ENCODE peak calls at places on chromosomes 4 and X, in seven cellular contexts. Y is H9, A is mesenchymal stem cell, W is GM23338, D is GM12878, U is endothelial cell of umbilical vein, V is mammary epithelial cell. Q is an unnamed sample. For H3K4me1, the result is how much of the 10 kb centered on the place peaks cover.

GRCh38 chrX:109270580-109271484 is 211.1 kb downstream of the GUCY2F start:
- DNase-seq in Y (no peak), A (no peak), W (no peak), D (peak), U (no peak), V (peak), Q (no peak)

GRCh38 chrX:72131317-72132294 is at the start of gene RTL5:
- DNase-seq in Y (peak), A (peak), W (peak), D (no peak), U (peak), V (peak), Q (no peak)

GRCh38 chr4:3047464-3048286 is 26.7 kb downstream of the HTT-AS start:
- DNase-seq in Y (peak), A (peak), W (peak), D (peak), U (peak), V (peak), Q (no peak)

GRCh38 chr4:128076465-128076864 is 15.4 kb downstream of the LARP1B start:
- DNase-seq in Y (no peak), A (no peak), W (no peak), D (no peak), U (no peak), V (no peak), Q (no peak)

GRCh38 chr4:152534541-152535231 is 1.2 kb downstream of the FBXW7 start:
- DNase-seq in Y (peak), A (peak), W (peak), D (no peak), U (peak), V (peak), Q (no peak)

GRCh38 chr4:151540728-151541437 is 131.9 kb downstream of the FHIP1A start:
- DNase-seq in Y (no peak), A (peak), W (no peak), D (no peak), U (peak), V (peak), Q (peak)

GRCh38 chr4:41991916-41992767 is 1.8 kb downstream of the SLC30A9 start:
- DNase-seq in Y (no peak), A (peak), W (no peak), D (no peak), U (no peak), V (peak), Q (no peak)

GRCh38 chr4:155616112-155616511 is 50.5 kb upstream of the GUCY1A1 start:
- DNase-seq in Y (no peak), A (peak), W (no peak), D (no peak), U (no peak), V (no peak), Q (no peak)

GRCh38 chr4:120636120-120636630 is 286.4 kb downstream of the PRDM5 start:
- DNase-seq in Y (no peak), A (peak), W (no peak), D (no peak), U (no peak), V (no peak), Q (no peak)

GRCh38 chrX:51420610-51421009 is 75.8 kb downstream of the NUDT11 start:
- DNase-seq in Y (no peak), A (peak), W (peak), D (no peak), U (peak), V (peak), Q (no peak)

GRCh38 chrX:151901821-151902220 is 10.9 kb upstream of the MAGEA4 start:
- DNase-seq in Y (no peak), A (no peak), W (no peak), D (no peak), U (no peak), V (no peak), Q (no peak)

GRCh38 chr4:176791591-176792347 is 953 bp downstream of the VEGFC start:
- DNase-seq in Y (peak), A (peak), W (peak), D (no peak), U (peak), V (peak), Q (peak)

GRCh38 chrX:9873952-9874351 is 87.7 kb downstream of the SHROOM2 start:
- DNase-seq in Y (peak), A (peak), W (peak), D (no peak), U (peak), V (no peak), Q (no peak)

GRCh38 chrX:122626871-122627270 is 557.2 kb upstream of the GRIA3 start:
- DNase-seq in Y (no peak), A (no peak), W (no peak), D (no peak), U (no peak), V (peak), Q (no peak)

GRCh38 chr4:102449751-102450352 is 51.3 kb upstream of the NFKB1 start:
- DNase-seq in Y (peak), A (peak), W (peak), D (peak), U (peak), V (peak), Q (no peak)

GRCh38 chr4:57442834-57443291 is 332.7 kb upstream of the IGFBP7 start:
- DNase-seq in Y (peak), A (peak), W (peak), D (no peak), U (peak), V (peak), Q (peak)

GRCh38 chrX:47351706-47352105 is 18.7 kb upstream of the ZNF157 start:
- DNase-seq in Y (no peak), A (peak), W (no peak), D (no peak), U (no peak), V (peak), Q (no peak)

GRCh38 chr4:114226968-114227760 is 247.7 kb upstream of the ARSJ start:
- DNase-seq in Y (no peak), A (no peak), W (no peak), D (no peak), U (no peak), V (no peak), Q (no peak)

GRCh38 chrX:13120017-13120416 is 75.6 kb upstream of the FAM9C start:
- DNase-seq in Y (no peak), A (peak), W (no peak), D (no peak), U (peak), V (no peak), Q (no peak)

GRCh38 chr4:173195132-173195531 is 26.5 kb downstream of the GALNT7 start:
- DNase-seq in Y (no peak), A (no peak), W (no peak), D (no peak), U (no peak), V (no peak), Q (no peak)

GRCh38 chr4:6348408-6348807 is 78.8 kb downstream of the WFS1 start:
- DNase-seq in Y (no peak), A (no peak), W (no peak), D (no peak), U (no peak), V (no peak), Q (no peak)

GRCh38 chr4:1464581-1465171 is 58.4 kb upstream of the NKX1-1 start:
- DNase-seq in Y (no peak), A (no peak), W (no peak), D (no peak), U (no peak), V (no peak), Q (no peak)

GRCh38 chr4:41142946-41143720 is 71.2 kb downstream of the APBB2 start:
- DNase-seq in Y (no peak), A (peak), W (no peak), D (no peak), U (peak), V (peak), Q (peak)

GRCh38 chr4:83009529-83009928 is 1.1 kb downstream of the LIN54 start:
- DNase-seq in Y (no peak), A (peak), W (no peak), D (no peak), U (peak), V (no peak), Q (no peak)

GRCh38 chrX:150873616-150874015 is 24.9 kb downstream of the CD99L2 start:
- DNase-seq in Y (no peak), A (no peak), W (no peak), D (no peak), U (peak), V (peak), Q (peak)

GRCh38 chrX:103699243-103699642 is 11.5 kb upstream of the TMEM31 start:
- DNase-seq in Y (no peak), A (no peak), W (no peak), D (no peak), U (no peak), V (no peak), Q (no peak)

GRCh38 chr4:147638942-147639341 is 21.7 kb downstream of the TMEM184C start:
- DNase-seq in Y (no peak), A (no peak), W (no peak), D (peak), U (no peak), V (peak), Q (no peak)

GRCh38 chr4:40301592-40301991 is 33.5 kb upstream of the CHRNA9 start:
- DNase-seq in Y (no peak), A (no peak), W (no peak), D (peak), U (no peak), V (no peak), Q (no peak)

GRCh38 chrX:2710041-2710471 is 19.0 kb downstream of the CD99 start:
- DNase-seq in Y (no peak), A (peak), W (no peak), D (no peak), U (peak), V (peak), Q (peak)

GRCh38 chr4:154124539-154125255 is 335.8 kb upstream of the SFRP2 start:
- DNase-seq in Y (no peak), A (peak), W (no peak), D (no peak), U (no peak), V (peak), Q (no peak)

GRCh38 chr4:154123897-154124296 is 335.0 kb upstream of the SFRP2 start:
- DNase-seq in Y (no peak), A (no peak), W (no peak), D (no peak), U (no peak), V (no peak), Q (no peak)

GRCh38 chr4:154119317-154119716 is 330.4 kb upstream of the SFRP2 start:
- DNase-seq in Y (peak), A (no peak), W (peak), D (no peak), U (no peak), V (no peak), Q (no peak)

GRCh38 chr4:154120690-154121089 is 331.8 kb upstream of the SFRP2 start:
- DNase-seq in Y (no peak), A (no peak), W (no peak), D (no peak), U (no peak), V (no peak), Q (no peak)

GRCh38 chr4:154120277-154120676 is 331.4 kb upstream of the SFRP2 start:
- DNase-seq in Y (no peak), A (no peak), W (no peak), D (no peak), U (no peak), V (no peak), Q (no peak)
- H3K4me1 ChIP-seq in Y (under half), A (under half), W (under half), D (under half), U (under half), V (under half), Q (under half)

GRCh38 chr4:80008971-80009370 is 64.1 kb downstream of the ANTXR2 start:
- DNase-seq in Y (no peak), A (no peak), W (no peak), D (no peak), U (no peak), V (no peak), Q (no peak)

GRCh38 chr4:80005863-80006262 is 67.2 kb downstream of the ANTXR2 start:
- DNase-seq in Y (no peak), A (peak), W (no peak), D (no peak), U (peak), V (peak), Q (no peak)

GRCh38 chr4:80006935-80007744 is 65.9 kb downstream of the ANTXR2 start:
- DNase-seq in Y (no peak), A (peak), W (no peak), D (no peak), U (peak), V (no peak), Q (no peak)

GRCh38 chr4:80008351-80008750 is 64.7 kb downstream of the ANTXR2 start:
- DNase-seq in Y (no peak), A (no peak), W (no peak), D (no peak), U (no peak), V (no peak), Q (no peak)

GRCh38 chr4:80007745-80008149 is 65.3 kb downstream of the ANTXR2 start:
- DNase-seq in Y (no peak), A (peak), W (no peak), D (peak), U (peak), V (no peak), Q (no peak)
- H2AFZ ChIP-seq in Y (no peak), A (no peak), W (no peak), D (no peak), U (no peak), V (no peak), Q (no peak)

DNA sequence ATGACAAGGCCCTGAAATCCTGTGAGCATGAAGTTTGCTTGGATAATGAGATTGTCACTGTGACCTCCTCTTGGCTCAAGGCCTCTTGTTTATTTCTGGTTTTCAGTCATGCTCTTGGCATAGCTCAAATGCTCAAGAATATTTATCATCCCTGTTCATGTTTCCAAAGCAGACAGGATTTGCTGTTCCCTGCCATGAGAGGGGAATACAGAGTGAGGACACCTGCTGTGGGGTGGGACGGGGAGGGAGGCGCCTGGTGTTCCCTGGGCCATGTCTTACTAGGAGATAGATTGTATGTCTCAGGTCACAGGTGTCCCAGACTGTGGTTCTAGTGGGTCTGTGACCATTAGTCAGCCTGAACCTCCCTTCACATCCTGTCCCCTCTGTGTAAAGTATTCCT is 34.9 kb upstream of the SH3RF1 start:
- DNase-seq in Y (no peak), A (peak), W (no peak), D (no peak), U (no peak), V (no peak), Q (no peak)
- H3K27ac ChIP-seq in Y (no peak), A (no peak), W (no peak), D (no peak), U (no peak), V (no peak), Q (no peak)

DNA sequence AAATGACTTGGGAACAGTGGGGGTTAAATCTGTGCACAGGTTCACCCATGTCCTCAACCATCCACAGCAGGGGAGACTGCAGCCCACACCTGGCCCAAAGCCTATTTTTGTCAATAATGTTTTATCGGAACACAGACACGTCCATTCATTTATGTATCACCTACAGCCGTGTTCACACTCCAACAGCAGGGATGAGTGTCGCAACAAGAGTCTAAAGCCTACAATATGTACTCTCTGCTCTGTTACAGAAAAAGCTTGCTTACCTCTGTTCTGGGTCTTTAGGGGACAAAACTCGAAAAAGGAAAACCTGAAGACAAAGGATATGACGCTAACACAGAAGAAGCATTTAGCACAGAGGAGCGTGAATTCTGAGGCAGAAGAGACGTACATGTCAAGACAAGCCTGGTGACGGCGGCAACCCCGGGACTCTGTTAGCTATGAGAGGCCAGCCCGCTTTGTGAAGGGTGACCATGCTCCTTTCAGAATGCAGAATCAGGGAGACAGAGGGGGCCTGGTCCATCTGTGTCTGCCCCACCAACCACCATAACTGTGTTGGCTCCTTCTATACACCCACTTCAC is 45.5 kb downstream of the AFAP1 start:
- DNase-seq in Y (no peak), A (no peak), W (no peak), D (no peak), U (no peak), V (peak), Q (no peak)
- H3K4me1 ChIP-seq in Y (under half), A (under half), W (under half), D (under half), U (under half), V (half or more), Q (under half)

DNA sequence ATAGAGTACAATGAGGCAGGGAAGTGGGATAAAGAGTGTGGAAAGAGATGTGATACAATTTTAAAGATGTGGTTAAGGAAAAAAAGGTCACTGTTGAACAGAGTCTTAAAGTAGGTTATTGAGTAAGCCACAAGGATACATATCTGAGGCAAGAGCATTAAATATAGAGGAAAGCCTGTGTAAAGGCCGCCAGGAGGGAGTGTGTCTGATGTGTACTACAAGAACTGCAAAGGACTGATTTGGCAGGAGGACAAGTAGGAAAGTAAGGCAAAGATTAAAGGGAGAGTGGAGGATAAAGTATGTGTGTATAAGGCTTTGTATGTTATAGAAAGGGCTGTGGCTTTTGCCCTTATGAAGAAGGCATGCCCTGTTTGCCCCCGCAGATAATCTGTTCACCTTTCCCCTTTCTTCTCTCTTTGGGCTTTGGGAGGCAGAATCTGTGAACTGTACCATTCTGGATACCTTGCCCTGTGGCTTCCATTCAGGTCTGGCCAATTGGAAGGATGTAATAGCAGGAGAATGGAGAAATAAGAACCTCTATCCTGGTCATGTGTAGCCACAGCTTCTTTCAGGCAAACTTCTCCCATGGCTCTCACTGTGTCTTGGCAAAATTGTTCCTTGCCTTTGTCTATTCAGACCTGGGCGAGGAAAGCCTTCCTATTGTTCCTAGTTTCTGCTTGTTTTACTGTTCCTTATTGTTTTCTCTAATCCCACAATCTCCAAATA is 68.9 kb upstream of the FAM47B start:
- DNase-seq in Y (no peak), A (no peak), W (no peak), D (no peak), U (no peak), V (no peak), Q (no peak)
- H2AFZ ChIP-seq in Y (no peak), A (no peak), W (no peak), D (no peak), U (no peak), V (no peak), Q (no peak)